ENCODE peak calls at places on chromosomes 6 and 20, in five cellular contexts. One of them, this sample, is unnamed.

GRCh38 chr20:51636123-51636522 is 93.6 kb upstream of the NFATC2 start:
- DNase-seq in progenitor cell of endocrine pancreas: no peak
- DNase-seq in IMR-90: no peak
- DNase-seq in effector CD4-positive, alpha-beta T cell: no peak
- DNase-seq in Daoy: peak; percentile 88
- DNase-seq in this sample: no peak

GRCh38 chr6:45654673-45655072 is 276.9 kb upstream of the SUPT3H start:
- DNase-seq in progenitor cell of endocrine pancreas: no peak
- DNase-seq in IMR-90: peak; percentile 47
- DNase-seq in effector CD4-positive, alpha-beta T cell: no peak
- DNase-seq in Daoy: no peak
- DNase-seq in this sample: no peak

GRCh38 chr6:33410711-33411631 is at the start of gene PHF1:
- DNase-seq in progenitor cell of endocrine pancreas: peak; percentile 53
- DNase-seq in IMR-90: peak; percentile 80
- DNase-seq in effector CD4-positive, alpha-beta T cell: peak; percentile 77
- DNase-seq in Daoy: no peak
- DNase-seq in this sample: peak; percentile 58

GRCh38 chr6:37940074-37940847 is 120.7 kb downstream of the ZFAND3 start:
- DNase-seq in progenitor cell of endocrine pancreas: no peak
- DNase-seq in IMR-90: peak; percentile 75
- DNase-seq in effector CD4-positive, alpha-beta T cell: no peak
- DNase-seq in Daoy: peak; percentile 68
- DNase-seq in this sample: no peak

GRCh38 chr6:167402195-167402686 is 77.4 kb downstream of the TTLL2 start:
- DNase-seq in progenitor cell of endocrine pancreas: no peak
- DNase-seq in IMR-90: no peak
- DNase-seq in effector CD4-positive, alpha-beta T cell: no peak
- DNase-seq in Daoy: no peak
- DNase-seq in this sample: no peak

GRCh38 chr6:47283993-47284392 is 25.7 kb downstream of the TNFRSF21 start:
- DNase-seq in progenitor cell of endocrine pancreas: no peak
- DNase-seq in IMR-90: no peak
- DNase-seq in effector CD4-positive, alpha-beta T cell: no peak
- DNase-seq in Daoy: no peak
- DNase-seq in this sample: no peak

GRCh38 chr6:130749402-130749801 is 77.8 kb upstream of the SMLR1 start:
- DNase-seq in progenitor cell of endocrine pancreas: no peak
- DNase-seq in IMR-90: no peak
- DNase-seq in effector CD4-positive, alpha-beta T cell: no peak
- DNase-seq in Daoy: no peak
- DNase-seq in this sample: peak; percentile 41

GRCh38 chr6:63349401-63349800 is 29.6 kb upstream of the LGSN start:
- DNase-seq in progenitor cell of endocrine pancreas: no peak
- DNase-seq in IMR-90: no peak
- DNase-seq in effector CD4-positive, alpha-beta T cell: no peak
- DNase-seq in Daoy: no peak
- DNase-seq in this sample: no peak

GRCh38 chr6:26322645-26323482 is 42.1 kb upstream of the BTN3A2 start:
- DNase-seq in progenitor cell of endocrine pancreas: no peak
- DNase-seq in IMR-90: peak; percentile 96
- DNase-seq in effector CD4-positive, alpha-beta T cell: peak; percentile 46
- DNase-seq in Daoy: peak; percentile 92
- DNase-seq in this sample: peak; percentile 90

GRCh38 chr20:56249244-56249955 is 868 bp downstream of the MC3R start:
- DNase-seq in progenitor cell of endocrine pancreas: no peak
- DNase-seq in IMR-90: no peak
- DNase-seq in effector CD4-positive, alpha-beta T cell: no peak
- DNase-seq in Daoy: peak; percentile 47
- DNase-seq in this sample: peak; percentile 0

GRCh38 chr6:44237021-44237812 is 9.7 kb upstream of the HSP90AB1 start:
- DNase-seq in progenitor cell of endocrine pancreas: peak; percentile 39
- DNase-seq in IMR-90: peak; percentile 97
- DNase-seq in effector CD4-positive, alpha-beta T cell: peak; percentile 55
- DNase-seq in Daoy: peak; percentile 99
- DNase-seq in this sample: peak; percentile 92

GRCh38 chr20:21380711-21381110 is 16.6 kb downstream of the NKX2-4 start:
- DNase-seq in progenitor cell of endocrine pancreas: no peak
- DNase-seq in IMR-90: no peak
- DNase-seq in effector CD4-positive, alpha-beta T cell: no peak
- DNase-seq in Daoy: no peak
- DNase-seq in this sample: no peak

GRCh38 chr6:5511924-5512323 is 250.6 kb downstream of the FARS2 start:
- DNase-seq in progenitor cell of endocrine pancreas: no peak
- DNase-seq in IMR-90: peak; percentile 88
- DNase-seq in effector CD4-positive, alpha-beta T cell: no peak
- DNase-seq in Daoy: peak; percentile 76
- DNase-seq in this sample: no peak